ENCODE peak calls at places on chromosome 21, in five cellular contexts. O is T-cell, D is HCT116, K is HT1080, C is iPS DF 19.7. U is an unnamed sample.

GRCh38 chr21:36411301-36411700 is 26.1 kb downstream of the CHAF1B start:
- DNase-seq in O (no peak), D (no peak), K (no peak), C (no peak), U (no peak)

GRCh38 chr21:38997756-38998155 is 185.5 kb downstream of the PSMG1 start:
- DNase-seq in O (no peak), D (no peak), K (no peak), C (no peak), U (no peak)

GRCh38 chr21:37915941-37916794 is at the start of gene KCNJ6:
- DNase-seq in O (no peak), D (no peak), K (peak; percentile 4), C (no peak), U (peak; percentile 84)

GRCh38 chr21:14545906-14546480 is at the start of gene SAMSN1:
- DNase-seq in O (peak; percentile 67), D (no peak), K (no peak), C (no peak), U (no peak)

GRCh38 chr21:41641821-41642368 is 125.0 kb downstream of the RIPK4 start:
- DNase-seq in O (no peak), D (no peak), K (peak; percentile 94), C (no peak), U (peak; percentile 75)

GRCh38 chr21:37855568-37856391 is 60.5 kb downstream of the KCNJ6 start:
- DNase-seq in O (no peak), D (no peak), K (no peak), C (no peak), U (peak; percentile 67)

GRCh38 chr21:15183712-15184353 is 119.0 kb upstream of the NRIP1 start:
- DNase-seq in O (no peak), D (no peak), K (no peak), C (no peak), U (no peak)

GRCh38 chr21:31335957-31336738 is 7.9 kb downstream of the TIAM1 start:
- DNase-seq in O (no peak), D (no peak), K (peak; percentile 87), C (no peak), U (peak; percentile 52)

GRCh38 chr21:41065539-41065938 is 102.4 kb upstream of the BACE2 start:
- DNase-seq in O (no peak), D (no peak), K (no peak), C (no peak), U (no peak)

GRCh38 chr21:43295016-43295958 is 126.5 kb downstream of the CRYAA start:
- DNase-seq in O (no peak), D (no peak), K (no peak), C (no peak), U (no peak)

GRCh38 chr21:35372201-35372600 is 323.1 kb upstream of the RUNX1 start:
- DNase-seq in O (no peak), D (no peak), K (no peak), C (no peak), U (no peak)

GRCh38 chr21:29342394-29342957 is 43.8 kb downstream of the BACH1 start:
- DNase-seq in O (no peak), D (no peak), K (peak; percentile 97), C (no peak), U (peak; percentile 80)

GRCh38 chr21:42515708-42516502 is 2.3 kb downstream of the SLC37A1 start:
- DNase-seq in O (no peak), D (peak; percentile 48), K (peak; percentile 30), C (no peak), U (no peak)

GRCh38 chr21:45050786-45051489 is 23.4 kb upstream of the ADARB1 start:
- DNase-seq in O (no peak), D (no peak), K (no peak), C (no peak), U (peak; percentile 80)

GRCh38 chr21:38293765-38294164 is 37.0 kb downstream of the KCNJ15 start:
- DNase-seq in O (no peak), D (no peak), K (no peak), C (no peak), U (no peak)

GRCh38 chr21:38525454-38525853 is 27.2 kb upstream of the ERG start:
- DNase-seq in O (no peak), D (no peak), K (peak; percentile 5), C (no peak), U (no peak)

GRCh38 chr21:29155933-29156260 is 25.5 kb downstream of the MAP3K7CL start:
- DNase-seq in O (no peak), D (no peak), K (no peak), C (no peak), U (no peak)

GRCh38 chr21:44010429-44010828 is 1.7 kb upstream of the TRAPPC10 start:
- DNase-seq in O (no peak), D (no peak), K (no peak), C (no peak), U (no peak)

GRCh38 chr21:41762236-41762635 is 4.6 kb downstream of the RIPK4 start:
- DNase-seq in O (no peak), D (no peak), K (no peak), C (peak; percentile 82), U (no peak)

GRCh38 chr21:36773111-36773510 is 74.2 kb downstream of the SIM2 start:
- DNase-seq in O (no peak), D (no peak), K (peak; percentile 53), C (no peak), U (peak; percentile 70)

GRCh38 chr21:25330266-25330665 is 277.0 kb downstream of the MRPL39 start:
- DNase-seq in O (no peak), D (no peak), K (no peak), C (no peak), U (no peak)

GRCh38 chr21:45074818-45075605 is 632 bp downstream of the ADARB1 start:
- DNase-seq in O (no peak), D (no peak), K (no peak), C (no peak), U (peak; percentile 54)

GRCh38 chr21:33700491-33700890 is 58.2 kb downstream of the ITSN1 start:
- DNase-seq in O (no peak), D (no peak), K (no peak), C (no peak), U (no peak)

U was measured in AG08396.